ENCODE peak calls at places on chromosomes 6 and 20, in six cellular contexts. H, W, Q, O, Z and K are unnamed samples.

GRCh38 chr6:45075246-45075645 is 252.9 kb upstream of the RUNX2 start:
- DNase-seq in O (peak; percentile 93), H (no peak), Z (peak; percentile 77), Q (no peak), W (no peak), K (peak; percentile 93)

GRCh38 chr6:44725070-44725469 is 337.6 kb downstream of the CDC5L start:
- DNase-seq in H (no peak), O (no peak), W (no peak), Q (no peak), Z (peak; percentile 44), K (no peak)

GRCh38 chr6:31403283-31403989 is at the start of gene MICA:
- DNase-seq in H (peak; percentile 47), Q (peak; percentile 75), W (peak; percentile 63), O (peak; percentile 60), Z (peak; percentile 94), K (peak; percentile 38)

GRCh38 chr20:49627329-49627761 is 59.4 kb upstream of the PTGIS start:
- DNase-seq in O (no peak), W (no peak), Q (no peak), Z (no peak), H (no peak), K (no peak)

GRCh38 chr6:149541139-149541538 is 4.7 kb downstream of the PPIL4 start:
- DNase-seq in W (no peak), Z (no peak), Q (no peak), O (no peak), H (no peak), K (no peak)

GRCh38 chr6:2853766-2854393 is 12.2 kb upstream of the SERPINB1 start:
- DNase-seq in O (peak; percentile 21), H (peak; percentile 51), Q (no peak), Z (peak; percentile 74), W (peak; percentile 77), K (no peak)

GRCh38 chr6:85383042-85383441 is 66.8 kb upstream of the NT5E start:
- DNase-seq in Z (no peak), H (no peak), O (no peak), W (no peak), Q (no peak), K (no peak)

GRCh38 chr6:137638926-137639706 is 144.9 kb upstream of the OLIG3 start:
- DNase-seq in Q (no peak), W (no peak), O (no peak), Z (no peak), H (no peak), K (no peak)

GRCh38 chr6:125088963-125089362 is 64.6 kb upstream of the TPD52L1 start:
- DNase-seq in O (no peak), H (no peak), Q (no peak), Z (no peak), W (no peak), K (no peak)

GRCh38 chr6:12289655-12290489 is at the start of gene EDN1:
- DNase-seq in Z (peak; percentile 74), Q (peak; percentile 66), W (peak; percentile 35), O (peak; percentile 51), H (peak; percentile 31), K (no peak)

GRCh38 chr6:167472876-167473275 is 148.0 kb downstream of the TTLL2 start:
- DNase-seq in W (no peak), Z (no peak), O (no peak), H (no peak), Q (no peak), K (no peak)

GRCh38 chr6:135181333-135182119 is 418 bp downstream of the MYB start:
- DNase-seq in Z (no peak), O (no peak), H (no peak), W (no peak), Q (peak; percentile 22), K (no peak)

GRCh38 chr6:61886608-61887259 is 399.3 kb downstream of the KHDRBS2 start:
- DNase-seq in O (no peak), W (no peak), Q (no peak), Z (no peak), H (no peak), K (no peak)

GRCh38 chr6:133606833-133607232 is 282.1 kb upstream of the TCF21 start:
- DNase-seq in W (no peak), H (no peak), Q (no peak), O (no peak), Z (no peak), K (no peak)